ENCODE peak calls at places on chromosome 12, in four cellular contexts. One of them, this sample, is unnamed.

GRCh38 chr12:130014485-130014807 is 110.6 kb upstream of the TMEM132D start:
- DNase-seq in lung: no peak
- DNase-seq in HCT116: no peak
- DNase-seq in mesothelial cell of epicardium: no peak
- DNase-seq in this sample: no peak

GRCh38 chr12:14605401-14605989 is 37.8 kb upstream of the PLBD1 start:
- DNase-seq in lung: no peak
- DNase-seq in HCT116: no peak
- DNase-seq in mesothelial cell of epicardium: no peak
- DNase-seq in this sample: no peak

GRCh38 chr12:107448198-107448597 is 237.4 kb upstream of the PWP1 start:
- DNase-seq in lung: no peak
- DNase-seq in HCT116: peak
- DNase-seq in mesothelial cell of epicardium: no peak
- DNase-seq in this sample: no peak

GRCh38 chr12:46402451-46402850 is 29.9 kb upstream of the SLC38A2 start:
- DNase-seq in lung: no peak
- DNase-seq in HCT116: no peak
- DNase-seq in mesothelial cell of epicardium: no peak
- DNase-seq in this sample: no peak

GRCh38 chr12:106303202-106303820 is 778 bp downstream of the TCP11L2 start:
- DNase-seq in lung: peak
- DNase-seq in HCT116: no peak
- DNase-seq in mesothelial cell of epicardium: peak
- DNase-seq in this sample: peak

GRCh38 chr12:86249856-86250255 is 6.3 kb downstream of the MGAT4C start:
- DNase-seq in lung: no peak
- DNase-seq in HCT116: no peak
- DNase-seq in mesothelial cell of epicardium: no peak
- DNase-seq in this sample: no peak

GRCh38 chr12:77342275-77342674 is 276.9 kb upstream of the E2F7 start:
- DNase-seq in lung: no peak
- DNase-seq in HCT116: no peak
- DNase-seq in mesothelial cell of epicardium: no peak
- DNase-seq in this sample: no peak

GRCh38 chr12:65881965-65882413 is 57.7 kb downstream of the HMGA2 start:
- DNase-seq in lung: peak
- DNase-seq in HCT116: no peak
- DNase-seq in mesothelial cell of epicardium: no peak
- DNase-seq in this sample: no peak

GRCh38 chr12:60415361-60415760 is 819.5 kb downstream of the SLC16A7 start:
- DNase-seq in lung: no peak
- DNase-seq in HCT116: no peak
- DNase-seq in mesothelial cell of epicardium: no peak
- DNase-seq in this sample: no peak

GRCh38 chr12:98595152-98595988 is 1.9 kb downstream of the SLC25A3 start:
- DNase-seq in lung: no peak
- DNase-seq in HCT116: no peak
- DNase-seq in mesothelial cell of epicardium: no peak
- DNase-seq in this sample: no peak

This sample was measured in MM.1S.